ENCODE peak calls at places on chromosomes 5 and 9, in nine cellular contexts. E, K, F, N, S, M, Q, G and Z are unnamed samples.
A peak's percentile ranks its signal among the peaks of the same experiment; 100 is the strongest.

GRCh38 chr5:154491951-154492350 is 13.9 kb upstream of the HAND1 start:
- DNase-seq in K (no peak), N (no peak), Q (no peak), F (no peak), M (no peak), S (no peak), E (no peak), G (no peak), Z (no peak)

GRCh38 chr5:124583469-124584350 is 162.7 kb downstream of the ZNF608 start:
- DNase-seq in E (no peak), N (no peak), F (no peak), Q (peak; percentile 34), M (no peak), G (peak; percentile 80), S (peak; percentile 77), K (no peak), Z (no peak)

GRCh38 chr9:94864183-94864582 is 137.7 kb downstream of the AOPEP start:
- DNase-seq in G (no peak), N (no peak), M (no peak), K (no peak), Q (no peak), F (no peak), S (no peak), E (no peak), Z (no peak)

GRCh38 chr9:113187935-113188595 is 33.0 kb downstream of the FKBP15 start:
- DNase-seq in K (peak; percentile 28), N (no peak), Q (no peak), F (peak; percentile 32), G (peak; percentile 65), M (peak; percentile 33), E (peak; percentile 80), S (peak; percentile 66), Z (no peak)

GRCh38 chr9:19924090-19924489 is 135.3 kb upstream of the SLC24A2 start:
- DNase-seq in Q (no peak), N (no peak), K (no peak), E (no peak), G (no peak), F (no peak), S (no peak), M (no peak), Z (no peak)

GRCh38 chr5:97735209-97735608 is 552.2 kb upstream of the RIOK2 start:
- DNase-seq in G (peak; percentile 85), S (no peak), E (no peak), Q (no peak), N (no peak), K (no peak), F (no peak), M (no peak), Z (no peak)

GRCh38 chr9:116334581-116335150 is 181.1 kb downstream of the PAPPA start:
- DNase-seq in S (no peak), Q (no peak), M (no peak), G (no peak), K (no peak), F (no peak), E (no peak), N (no peak), Z (no peak)

GRCh38 chr9:6113312-6113711 is 97.9 kb upstream of the RANBP6 start:
- DNase-seq in N (no peak), Q (no peak), F (no peak), K (no peak), S (no peak), G (no peak), E (no peak), M (no peak), Z (no peak)

GRCh38 chr5:178322736-178323540 is 90.3 kb upstream of the PHYKPL start:
- DNase-seq in K (no peak), E (peak; percentile 20), G (no peak), Q (no peak), S (no peak), F (no peak), N (no peak), M (no peak), Z (no peak)

GRCh38 chr5:173972844-173973613 is 15.9 kb upstream of the C5orf47 start:
- DNase-seq in Q (peak; percentile 85), S (peak; percentile 54), F (peak; percentile 92), N (peak; percentile 89), M (peak; percentile 83), G (peak; percentile 95), E (peak; percentile 86), K (peak; percentile 86), Z (peak; percentile 86)

GRCh38 chr5:65854931-65855330 is 71.4 kb upstream of the ERBIN start:
- DNase-seq in M (no peak), G (no peak), S (no peak), N (no peak), Q (no peak), E (no peak), F (no peak), K (no peak), Z (no peak)

GRCh38 chr5:100902406-100903035 is 561 bp downstream of the ST8SIA4 start:
- DNase-seq in E (peak; percentile 38), N (no peak), M (no peak), K (no peak), S (no peak), F (peak; percentile 62), G (peak; percentile 24), Q (no peak), Z (no peak)

DNA sequence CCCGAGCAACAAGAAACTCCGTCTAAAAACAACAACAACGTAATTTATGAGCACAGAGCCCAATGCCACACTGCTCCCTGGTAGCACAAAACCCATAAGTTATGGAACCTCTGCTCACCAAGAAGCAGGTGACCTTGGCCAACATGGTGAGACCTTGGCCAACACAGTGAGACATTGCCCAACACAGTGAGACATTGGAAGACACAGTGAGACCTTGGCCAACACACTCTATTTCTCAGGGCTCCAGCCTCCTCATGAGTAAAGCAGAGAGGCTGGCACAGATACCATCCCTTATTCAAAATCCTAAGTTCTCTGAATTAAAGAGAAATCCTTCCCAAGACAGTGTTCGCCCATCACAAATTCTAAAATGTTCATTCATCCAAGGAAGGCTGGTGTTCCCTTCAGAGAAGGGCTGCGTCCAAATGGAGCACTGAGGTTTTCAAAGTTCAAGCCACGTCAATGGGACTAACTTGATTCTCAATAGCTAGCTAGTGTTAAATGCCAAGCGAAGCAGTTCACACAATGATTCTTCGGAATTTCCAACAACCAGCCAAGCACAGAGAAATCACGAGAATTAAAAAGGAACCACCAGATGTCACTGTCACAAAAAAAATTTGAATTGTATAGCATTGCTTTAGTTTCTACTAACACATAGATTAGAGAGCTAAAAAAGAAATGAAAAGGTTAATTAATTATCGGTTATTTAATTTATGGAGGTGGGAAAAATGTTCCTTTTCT is 29.4 kb downstream of the TTC39B start:
- DNase-seq in Q (peak; percentile 20), K (no peak), S (no peak), N (no peak), E (no peak), M (no peak), G (peak; percentile 53), F (peak; percentile 61), Z (no peak)
- H3K27ac ChIP-seq in Q (no peak overlapping the region), K (no peak overlapping the region), S (no peak overlapping the region), N (no peak overlapping the region), E (peak overlapping the region; percentile 3), M (no peak overlapping the region), G (no peak overlapping the region), F (no peak overlapping the region), Z (no peak overlapping the region)

GRCh38 chr5:132224721-132225120 is 2.9 kb downstream of the P4HA2 start:
- DNase-seq in F (no peak), Q (no peak), K (peak; percentile 2), S (no peak), N (no peak), M (peak; percentile 17), E (no peak), G (no peak), Z (peak; percentile 55)

GRCh38 chr5:132226516-132227234 is 978 bp downstream of the P4HA2 start:
- DNase-seq in K (peak; percentile 25), N (peak; percentile 30), G (no peak), E (peak; percentile 62), S (no peak), M (peak; percentile 39), Q (no peak), F (no peak), Z (no peak)

GRCh38 chr5:132227235-132227484 is 493 bp downstream of the P4HA2 start:
- DNase-seq in Q (no peak), G (no peak), F (no peak), K (no peak), M (no peak), E (no peak), S (no peak), N (no peak), Z (peak; percentile 86)

GRCh38 chr5:132223861-132224260 is 3.8 kb downstream of the P4HA2 start:
- DNase-seq in G (no peak), S (no peak), M (peak; percentile 5), K (no peak), N (no peak), F (no peak), E (no peak), Q (no peak), Z (peak; percentile 67)

GRCh38 chr5:132225165-132226032 is 2.3 kb downstream of the P4HA2 start:
- DNase-seq in E (peak; percentile 67), Q (no peak), K (peak; percentile 47), N (peak; percentile 55), F (no peak), S (no peak), G (peak; percentile 36), M (peak; percentile 57), Z (peak; percentile 83)
- H3K4me3 ChIP-seq in E (no peak overlapping the region), Q (no peak overlapping the region), K (no peak overlapping the region), N (no peak overlapping the region), F (no peak overlapping the region), S (no peak overlapping the region), G (peak overlapping the region; percentile 32), M (no peak overlapping the region), Z (peak overlapping the region; percentile 91)

DNA sequence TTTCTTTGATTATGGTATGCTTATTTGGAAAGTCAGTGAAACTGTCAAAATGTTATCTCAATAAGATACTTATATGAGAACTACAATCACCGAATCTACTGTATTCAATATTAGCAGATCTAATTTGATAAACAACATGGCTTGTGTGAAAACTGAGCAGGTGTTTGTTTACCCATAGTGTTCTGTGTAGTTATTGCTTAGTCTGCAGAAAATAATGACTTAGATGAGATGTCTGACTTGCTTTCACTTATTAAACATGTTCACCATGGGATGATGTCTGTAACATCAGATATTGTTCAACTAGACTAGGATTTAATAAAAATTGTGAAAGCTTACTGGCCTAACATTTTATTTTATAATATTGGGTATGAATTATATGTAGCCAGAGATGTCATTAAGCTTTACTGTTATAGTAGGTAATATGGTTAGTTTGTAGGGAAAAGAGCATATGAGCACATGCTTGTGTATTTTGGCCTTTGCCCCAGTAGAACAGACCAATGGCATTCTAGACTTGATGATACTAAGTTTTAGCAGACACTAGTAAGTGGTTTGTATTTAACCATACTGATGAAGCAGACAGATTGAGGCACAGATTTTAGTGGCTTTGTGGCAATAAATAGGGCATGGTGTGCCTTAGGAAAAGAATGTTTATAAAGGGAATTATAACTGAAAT is 16.4 kb downstream of the SUB1 start:
- DNase-seq in N (no peak), K (no peak), E (no peak), Q (no peak), M (no peak), S (no peak), G (no peak), F (no peak), Z (no peak)
- H3K27ac ChIP-seq in N (no peak overlapping the region), K (no peak overlapping the region), E (no peak overlapping the region), Q (no peak overlapping the region), M (no peak overlapping the region), S (no peak overlapping the region), G (no peak overlapping the region), F (no peak overlapping the region), Z (no peak overlapping the region)

DNA sequence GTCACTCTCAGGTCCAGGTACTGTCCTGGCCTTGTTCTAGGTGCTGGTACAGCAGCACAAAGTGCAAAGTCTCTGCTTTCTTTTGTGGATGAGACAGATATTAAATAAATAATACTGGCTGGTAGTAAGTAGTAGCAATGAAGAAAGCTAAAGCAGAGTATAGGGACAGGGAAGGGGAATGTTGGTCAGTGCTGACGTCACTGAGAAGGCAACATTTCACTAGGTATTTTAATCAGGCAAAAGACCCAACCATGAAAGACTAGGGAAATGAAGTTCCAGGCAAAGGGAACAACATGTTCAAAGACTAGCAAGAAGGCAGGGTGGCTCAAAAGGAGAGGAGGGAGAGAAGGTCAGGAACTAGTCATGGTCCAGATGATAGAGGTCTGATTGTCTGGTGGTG is 388.2 kb downstream of the YTHDC2 start:
- DNase-seq in K (no peak), S (no peak), N (no peak), F (no peak), M (no peak), G (no peak), Q (no peak), E (no peak), Z (no peak)
- H3K4me3 ChIP-seq in K (no peak overlapping the region), S (no peak overlapping the region), N (no peak overlapping the region), F (no peak overlapping the region), M (no peak overlapping the region), G (no peak overlapping the region), Q (no peak overlapping the region), E (no peak overlapping the region), Z (no peak overlapping the region)